ENCODE peak calls at places on chromosomes 1 and 21, in ten cellular contexts. One of them, this sample, is unnamed.

GRCh38 chr1:109783436-109783835 is 19.7 kb upstream of the EPS8L3 start:
- DNase-seq in tibial nerve: no peak
- DNase-seq in left ventricle myocardium inferior: peak
- DNase-seq in Peyer's patch: peak
- DNase-seq in WTC11: no peak
- DNase-seq in choroid plexus epithelial cell: peak
- DNase-seq in heart left ventricle: peak
- DNase-seq in heart right ventricle: no peak
- DNase-seq in fibroblast of the aortic adventitia: peak
- DNase-seq in brain microvascular endothelial cell: peak
- DNase-seq in this sample: no peak

GRCh38 chr1:232553050-232553754 is 76.7 kb downstream of the SIPA1L2 start:
- DNase-seq in tibial nerve: no peak
- DNase-seq in left ventricle myocardium inferior: peak
- DNase-seq in Peyer's patch: no peak
- DNase-seq in WTC11: no peak
- DNase-seq in choroid plexus epithelial cell: no peak
- DNase-seq in heart left ventricle: peak
- DNase-seq in heart right ventricle: peak
- DNase-seq in fibroblast of the aortic adventitia: peak
- DNase-seq in brain microvascular endothelial cell: peak
- DNase-seq in this sample: no peak

GRCh38 chr1:43651188-43651587 is 1.2 kb downstream of the KDM4A start:
- DNase-seq in tibial nerve: no peak
- DNase-seq in left ventricle myocardium inferior: no peak
- DNase-seq in Peyer's patch: no peak
- DNase-seq in WTC11: no peak
- DNase-seq in choroid plexus epithelial cell: no peak
- DNase-seq in heart left ventricle: no peak
- DNase-seq in heart right ventricle: no peak
- DNase-seq in fibroblast of the aortic adventitia: no peak
- DNase-seq in brain microvascular endothelial cell: no peak
- DNase-seq in this sample: no peak

GRCh38 chr1:194474701-194475100 is 1288.3 kb upstream of the B3GALT2 start:
- DNase-seq in tibial nerve: no peak
- DNase-seq in left ventricle myocardium inferior: no peak
- DNase-seq in Peyer's patch: no peak
- DNase-seq in WTC11: no peak
- DNase-seq in choroid plexus epithelial cell: no peak
- DNase-seq in heart left ventricle: no peak
- DNase-seq in heart right ventricle: no peak
- DNase-seq in fibroblast of the aortic adventitia: no peak
- DNase-seq in brain microvascular endothelial cell: no peak
- DNase-seq in this sample: no peak

GRCh38 chr1:19154876-19155275 is 55.2 kb downstream of the UBR4 start:
- DNase-seq in tibial nerve: no peak
- DNase-seq in left ventricle myocardium inferior: no peak
- DNase-seq in Peyer's patch: no peak
- DNase-seq in WTC11: no peak
- DNase-seq in choroid plexus epithelial cell: no peak
- DNase-seq in heart left ventricle: no peak
- DNase-seq in heart right ventricle: no peak
- DNase-seq in fibroblast of the aortic adventitia: no peak
- DNase-seq in brain microvascular endothelial cell: no peak
- DNase-seq in this sample: no peak

GRCh38 chr1:246782120-246782900 is 58.1 kb downstream of the SCCPDH start:
- DNase-seq in tibial nerve: no peak
- DNase-seq in left ventricle myocardium inferior: peak
- DNase-seq in Peyer's patch: no peak
- DNase-seq in WTC11: no peak
- DNase-seq in choroid plexus epithelial cell: peak
- DNase-seq in heart left ventricle: peak
- DNase-seq in heart right ventricle: no peak
- DNase-seq in fibroblast of the aortic adventitia: peak
- DNase-seq in brain microvascular endothelial cell: peak
- DNase-seq in this sample: no peak

GRCh38 chr21:45433301-45433700 is 28.3 kb downstream of the COL18A1 start:
- DNase-seq in tibial nerve: no peak
- DNase-seq in left ventricle myocardium inferior: no peak
- DNase-seq in Peyer's patch: no peak
- DNase-seq in WTC11: no peak
- DNase-seq in choroid plexus epithelial cell: no peak
- DNase-seq in heart left ventricle: no peak
- DNase-seq in heart right ventricle: no peak
- DNase-seq in fibroblast of the aortic adventitia: no peak
- DNase-seq in brain microvascular endothelial cell: no peak
- DNase-seq in this sample: no peak

GRCh38 chr21:15191342-15191741 is 126.5 kb upstream of the NRIP1 start:
- DNase-seq in tibial nerve: no peak
- DNase-seq in left ventricle myocardium inferior: no peak
- DNase-seq in Peyer's patch: no peak
- DNase-seq in WTC11: no peak
- DNase-seq in choroid plexus epithelial cell: no peak
- DNase-seq in heart left ventricle: no peak
- DNase-seq in heart right ventricle: no peak
- DNase-seq in fibroblast of the aortic adventitia: no peak
- DNase-seq in brain microvascular endothelial cell: no peak
- DNase-seq in this sample: no peak

GRCh38 chr21:45894107-45894810 is 87.3 kb upstream of the COL6A1 start:
- DNase-seq in tibial nerve: no peak
- DNase-seq in left ventricle myocardium inferior: peak
- DNase-seq in Peyer's patch: no peak
- DNase-seq in WTC11: no peak
- DNase-seq in choroid plexus epithelial cell: peak
- DNase-seq in heart left ventricle: peak
- DNase-seq in heart right ventricle: peak
- DNase-seq in fibroblast of the aortic adventitia: peak
- DNase-seq in brain microvascular endothelial cell: peak
- DNase-seq in this sample: peak

GRCh38 chr1:205504311-205505075 is at the start of gene CDK18:
- DNase-seq in tibial nerve: peak
- DNase-seq in left ventricle myocardium inferior: peak
- DNase-seq in Peyer's patch: peak
- DNase-seq in WTC11: peak
- DNase-seq in choroid plexus epithelial cell: peak
- DNase-seq in heart left ventricle: peak
- DNase-seq in heart right ventricle: peak
- DNase-seq in fibroblast of the aortic adventitia: no peak
- DNase-seq in brain microvascular endothelial cell: no peak
- DNase-seq in this sample: no peak

GRCh38 chr1:17671314-17671705 is 83.8 kb upstream of the ACTL8 start:
- DNase-seq in tibial nerve: no peak
- DNase-seq in left ventricle myocardium inferior: no peak
- DNase-seq in Peyer's patch: no peak
- DNase-seq in WTC11: no peak
- DNase-seq in choroid plexus epithelial cell: no peak
- DNase-seq in heart left ventricle: no peak
- DNase-seq in heart right ventricle: no peak
- DNase-seq in fibroblast of the aortic adventitia: no peak
- DNase-seq in brain microvascular endothelial cell: no peak
- DNase-seq in this sample: peak

GRCh38 chr1:115493834-115494233 is 147.9 kb upstream of the VANGL1 start:
- DNase-seq in tibial nerve: no peak
- DNase-seq in left ventricle myocardium inferior: no peak
- DNase-seq in Peyer's patch: no peak
- DNase-seq in WTC11: no peak
- DNase-seq in choroid plexus epithelial cell: no peak
- DNase-seq in heart left ventricle: no peak
- DNase-seq in heart right ventricle: no peak
- DNase-seq in fibroblast of the aortic adventitia: no peak
- DNase-seq in brain microvascular endothelial cell: no peak
- DNase-seq in this sample: no peak

GRCh38 chr1:43007377-43008105 is 48.9 kb upstream of the SLC2A1 start:
- DNase-seq in tibial nerve: no peak
- DNase-seq in left ventricle myocardium inferior: no peak
- DNase-seq in Peyer's patch: peak
- DNase-seq in WTC11: peak
- DNase-seq in choroid plexus epithelial cell: no peak
- DNase-seq in heart left ventricle: no peak
- DNase-seq in heart right ventricle: no peak
- DNase-seq in fibroblast of the aortic adventitia: no peak
- DNase-seq in brain microvascular endothelial cell: no peak
- DNase-seq in this sample: no peak

GRCh38 chr1:169312084-169312954 is 55.3 kb downstream of the NME7 start:
- DNase-seq in tibial nerve: no peak
- DNase-seq in left ventricle myocardium inferior: no peak
- DNase-seq in Peyer's patch: peak
- DNase-seq in WTC11: no peak
- DNase-seq in choroid plexus epithelial cell: peak
- DNase-seq in heart left ventricle: no peak
- DNase-seq in heart right ventricle: no peak
- DNase-seq in fibroblast of the aortic adventitia: peak
- DNase-seq in brain microvascular endothelial cell: peak
- DNase-seq in this sample: no peak

GRCh38 chr1:26887125-26887524 is 3.0 kb downstream of the GPN2 start:
- DNase-seq in tibial nerve: no peak
- DNase-seq in left ventricle myocardium inferior: no peak
- DNase-seq in Peyer's patch: no peak
- DNase-seq in WTC11: no peak
- DNase-seq in choroid plexus epithelial cell: peak
- DNase-seq in heart left ventricle: no peak
- DNase-seq in heart right ventricle: no peak
- DNase-seq in fibroblast of the aortic adventitia: peak
- DNase-seq in brain microvascular endothelial cell: peak
- DNase-seq in this sample: no peak

GRCh38 chr1:109659997-109660755 is 4.3 kb downstream of the GSTM4 start:
- DNase-seq in tibial nerve: no peak
- DNase-seq in left ventricle myocardium inferior: no peak
- DNase-seq in Peyer's patch: no peak
- DNase-seq in WTC11: no peak
- DNase-seq in choroid plexus epithelial cell: peak
- DNase-seq in heart left ventricle: no peak
- DNase-seq in heart right ventricle: no peak
- DNase-seq in fibroblast of the aortic adventitia: no peak
- DNase-seq in brain microvascular endothelial cell: no peak
- DNase-seq in this sample: no peak

GRCh38 chr1:55007626-55008025 is 8.9 kb downstream of the BSND start:
- DNase-seq in tibial nerve: no peak
- DNase-seq in left ventricle myocardium inferior: no peak
- DNase-seq in Peyer's patch: no peak
- DNase-seq in WTC11: no peak
- DNase-seq in choroid plexus epithelial cell: peak
- DNase-seq in heart left ventricle: no peak
- DNase-seq in heart right ventricle: no peak
- DNase-seq in fibroblast of the aortic adventitia: peak
- DNase-seq in brain microvascular endothelial cell: peak
- DNase-seq in this sample: no peak

GRCh38 chr1:1425426-1425752 is 4.3 kb upstream of the ANKRD65 start:
- DNase-seq in tibial nerve: no peak
- DNase-seq in left ventricle myocardium inferior: no peak
- DNase-seq in Peyer's patch: no peak
- DNase-seq in WTC11: no peak
- DNase-seq in choroid plexus epithelial cell: no peak
- DNase-seq in heart left ventricle: no peak
- DNase-seq in heart right ventricle: no peak
- DNase-seq in fibroblast of the aortic adventitia: no peak
- DNase-seq in brain microvascular endothelial cell: no peak
- DNase-seq in this sample: no peak
- TF ChIP-seq CTCF in tibial nerve: no peak
- TF ChIP-seq CTCF in left ventricle myocardium inferior: no peak
- TF ChIP-seq CTCF in Peyer's patch: no peak
- TF ChIP-seq CTCF in WTC11: no peak
- TF ChIP-seq CTCF in choroid plexus epithelial cell: no peak
- TF ChIP-seq CTCF in heart left ventricle: no peak
- TF ChIP-seq CTCF in heart right ventricle: no peak
- TF ChIP-seq CTCF in fibroblast of the aortic adventitia: no peak
- TF ChIP-seq CTCF in brain microvascular endothelial cell: no peak
- TF ChIP-seq CTCF in this sample: no peak

GRCh38 chr1:222105393-222105737 is 363.5 kb upstream of the DUSP10 start:
- DNase-seq in tibial nerve: no peak
- DNase-seq in left ventricle myocardium inferior: no peak
- DNase-seq in Peyer's patch: no peak
- DNase-seq in WTC11: no peak
- DNase-seq in choroid plexus epithelial cell: no peak
- DNase-seq in heart left ventricle: no peak
- DNase-seq in heart right ventricle: no peak
- DNase-seq in fibroblast of the aortic adventitia: no peak
- DNase-seq in brain microvascular endothelial cell: no peak
- DNase-seq in this sample: no peak
- TF ChIP-seq CTCF in tibial nerve: no peak
- TF ChIP-seq CTCF in left ventricle myocardium inferior: no peak
- TF ChIP-seq CTCF in Peyer's patch: no peak
- TF ChIP-seq CTCF in WTC11: no peak
- TF ChIP-seq CTCF in choroid plexus epithelial cell: no peak
- TF ChIP-seq CTCF in heart left ventricle: no peak
- TF ChIP-seq CTCF in heart right ventricle: no peak
- TF ChIP-seq CTCF in fibroblast of the aortic adventitia: no peak
- TF ChIP-seq CTCF in brain microvascular endothelial cell: no peak
- TF ChIP-seq CTCF in this sample: no peak

GRCh38 chr1:9690440-9691107 is 39.0 kb downstream of the PIK3CD start:
- DNase-seq in tibial nerve: no peak
- DNase-seq in left ventricle myocardium inferior: no peak
- DNase-seq in Peyer's patch: no peak
- DNase-seq in WTC11: no peak
- DNase-seq in choroid plexus epithelial cell: no peak
- DNase-seq in heart left ventricle: no peak
- DNase-seq in heart right ventricle: no peak
- DNase-seq in fibroblast of the aortic adventitia: no peak
- DNase-seq in brain microvascular endothelial cell: no peak
- DNase-seq in this sample: peak

GRCh38 chr1:9689011-9689706 is 37.6 kb downstream of the PIK3CD start:
- DNase-seq in tibial nerve: peak
- DNase-seq in left ventricle myocardium inferior: peak
- DNase-seq in Peyer's patch: peak
- DNase-seq in WTC11: peak
- DNase-seq in choroid plexus epithelial cell: peak
- DNase-seq in heart left ventricle: peak
- DNase-seq in heart right ventricle: peak
- DNase-seq in fibroblast of the aortic adventitia: peak
- DNase-seq in brain microvascular endothelial cell: peak
- DNase-seq in this sample: peak

GRCh38 chr1:9691108-9691445 is 39.5 kb downstream of the PIK3CD start:
- DNase-seq in tibial nerve: no peak
- DNase-seq in left ventricle myocardium inferior: no peak
- DNase-seq in Peyer's patch: no peak
- DNase-seq in WTC11: no peak
- DNase-seq in choroid plexus epithelial cell: no peak
- DNase-seq in heart left ventricle: no peak
- DNase-seq in heart right ventricle: no peak
- DNase-seq in fibroblast of the aortic adventitia: no peak
- DNase-seq in brain microvascular endothelial cell: peak
- DNase-seq in this sample: no peak

GRCh38 chr1:9689971-9690381 is 38.4 kb downstream of the PIK3CD start:
- DNase-seq in tibial nerve: no peak
- DNase-seq in left ventricle myocardium inferior: peak
- DNase-seq in Peyer's patch: peak
- DNase-seq in WTC11: peak
- DNase-seq in choroid plexus epithelial cell: no peak
- DNase-seq in heart left ventricle: peak
- DNase-seq in heart right ventricle: peak
- DNase-seq in fibroblast of the aortic adventitia: no peak
- DNase-seq in brain microvascular endothelial cell: no peak
- DNase-seq in this sample: peak

GRCh38 chr1:9691726-9692125 is 40.2 kb downstream of the PIK3CD start:
- DNase-seq in tibial nerve: no peak
- DNase-seq in left ventricle myocardium inferior: no peak
- DNase-seq in Peyer's patch: no peak
- DNase-seq in WTC11: no peak
- DNase-seq in choroid plexus epithelial cell: no peak
- DNase-seq in heart left ventricle: no peak
- DNase-seq in heart right ventricle: no peak
- DNase-seq in fibroblast of the aortic adventitia: no peak
- DNase-seq in brain microvascular endothelial cell: no peak
- DNase-seq in this sample: no peak
- TF ChIP-seq CTCF in tibial nerve: no peak
- TF ChIP-seq CTCF in left ventricle myocardium inferior: no peak
- TF ChIP-seq CTCF in Peyer's patch: no peak
- TF ChIP-seq CTCF in WTC11: no peak
- TF ChIP-seq CTCF in choroid plexus epithelial cell: peak
- TF ChIP-seq CTCF in heart left ventricle: no peak
- TF ChIP-seq CTCF in heart right ventricle: no peak
- TF ChIP-seq CTCF in fibroblast of the aortic adventitia: no peak
- TF ChIP-seq CTCF in brain microvascular endothelial cell: no peak
- TF ChIP-seq CTCF in this sample: no peak

GRCh38 chr21:37220981-37221664 is 46.0 kb downstream of the VPS26C start:
- DNase-seq in tibial nerve: peak
- DNase-seq in left ventricle myocardium inferior: peak
- DNase-seq in Peyer's patch: peak
- DNase-seq in WTC11: peak
- DNase-seq in choroid plexus epithelial cell: peak
- DNase-seq in heart left ventricle: peak
- DNase-seq in heart right ventricle: peak
- DNase-seq in fibroblast of the aortic adventitia: peak
- DNase-seq in brain microvascular endothelial cell: peak
- DNase-seq in this sample: peak
- TF ChIP-seq CTCF in tibial nerve: no peak
- TF ChIP-seq CTCF in left ventricle myocardium inferior: peak
- TF ChIP-seq CTCF in Peyer's patch: peak
- TF ChIP-seq CTCF in WTC11: no peak
- TF ChIP-seq CTCF in choroid plexus epithelial cell: peak
- TF ChIP-seq CTCF in heart left ventricle: peak
- TF ChIP-seq CTCF in heart right ventricle: peak
- TF ChIP-seq CTCF in fibroblast of the aortic adventitia: peak
- TF ChIP-seq CTCF in brain microvascular endothelial cell: peak
- TF ChIP-seq CTCF in this sample: no peak